ENCODE peak calls at places on chromosomes 12 and 14, in eight cellular contexts. G is skeletal muscle cell, V is epithelial cell of esophagus, N is ovary, C is mesendoderm, M is cardiac muscle cell, E is psoas muscle, W is body of pancreas. A is an unnamed sample.

GRCh38 chr14:28142400-28143015 is 624.1 kb upstream of the FOXG1 start:
- DNase-seq in G (no peak), V (peak), N (no peak), C (peak), M (peak), E (no peak), W (no peak), A (no peak)

GRCh38 chr12:108479364-108480070 is 35.6 kb upstream of the FICD start:
- DNase-seq in G (no peak), V (peak), N (no peak), C (no peak), M (no peak), E (no peak), W (no peak), A (no peak)

GRCh38 chr12:92193846-92194245 is 48.2 kb upstream of the BTG1 start:
- DNase-seq in G (no peak), V (no peak), N (no peak), C (no peak), M (no peak), E (no peak), W (no peak), A (no peak)

GRCh38 chr14:54462048-54462447 is 20.9 kb upstream of the CNIH1 start:
- DNase-seq in G (no peak), V (peak), N (no peak), C (no peak), M (no peak), E (no peak), W (no peak), A (no peak)

GRCh38 chr12:104006929-104007328 is 41.3 kb downstream of the TDG start:
- DNase-seq in G (peak), V (peak), N (no peak), C (no peak), M (no peak), E (no peak), W (no peak), A (peak)

GRCh38 chr12:120276734-120277133 is 11.2 kb upstream of the PXN start:
- DNase-seq in G (no peak), V (peak), N (no peak), C (no peak), M (no peak), E (no peak), W (no peak), A (no peak)

GRCh38 chr12:10528150-10528953 is 22.7 kb downstream of the EIF2S3B start:
- DNase-seq in G (no peak), V (no peak), N (no peak), C (no peak), M (no peak), E (no peak), W (no peak), A (no peak)

GRCh38 chr14:96614528-96614927 is 112.3 kb downstream of the PAPOLA start:
- DNase-seq in G (no peak), V (no peak), N (no peak), C (no peak), M (no peak), E (no peak), W (no peak), A (no peak)

GRCh38 chr12:108297895-108298760 is 41.0 kb downstream of the CMKLR1 start:
- DNase-seq in G (no peak), V (no peak), N (no peak), C (no peak), M (no peak), E (no peak), W (no peak), A (no peak)

GRCh38 chr12:66319266-66319954 is 17.1 kb downstream of the HELB start:
- DNase-seq in G (no peak), V (no peak), N (no peak), C (no peak), M (no peak), E (no peak), W (no peak), A (no peak)

GRCh38 chr14:69880051-69880487 is 853 bp downstream of the SMOC1 start:
- DNase-seq in G (no peak), V (peak), N (no peak), C (peak), M (peak), E (no peak), W (peak), A (no peak)

GRCh38 chr14:93970967-93971634 is 5.3 kb downstream of the ASB2 start:
- DNase-seq in G (no peak), V (no peak), N (no peak), C (no peak), M (no peak), E (no peak), W (no peak), A (no peak)

GRCh38 chr12:103901518-103902173 is 28.6 kb upstream of the HSP90B1 start:
- DNase-seq in G (no peak), V (no peak), N (no peak), C (no peak), M (no peak), E (no peak), W (no peak), A (no peak)

GRCh38 chr12:78035913-78036658 is 205.4 kb downstream of the NAV3 start:
- DNase-seq in G (no peak), V (no peak), N (no peak), C (no peak), M (no peak), E (no peak), W (no peak), A (no peak)

GRCh38 chr14:79585845-79586244 is 625.5 kb downstream of the DIO2 start:
- DNase-seq in G (no peak), V (no peak), N (no peak), C (peak), M (no peak), E (no peak), W (peak), A (peak)

GRCh38 chr12:53967451-53968059 is 5.4 kb upstream of the HOXC11 start:
- DNase-seq in G (no peak), V (no peak), N (no peak), C (no peak), M (no peak), E (no peak), W (no peak), A (no peak)

GRCh38 chr14:100292776-100293461 is 13.3 kb downstream of the SLC25A29 start:
- DNase-seq in G (no peak), V (no peak), N (peak), C (no peak), M (no peak), E (no peak), W (no peak), A (no peak)

GRCh38 chr12:110554184-110554583 is 28.9 kb downstream of the PPTC7 start:
- DNase-seq in G (no peak), V (no peak), N (no peak), C (no peak), M (no peak), E (no peak), W (no peak), A (no peak)

GRCh38 chr12:77888611-77889010 is 57.9 kb downstream of the NAV3 start:
- DNase-seq in G (peak), V (peak), N (no peak), C (no peak), M (no peak), E (no peak), W (peak), A (peak)

GRCh38 chr14:105468621-105469241 is 5.9 kb upstream of the CRIP2 start:
- DNase-seq in G (no peak), V (no peak), N (no peak), C (no peak), M (no peak), E (peak), W (no peak), A (no peak)

GRCh38 chr12:41437578-41437977 is 249.5 kb downstream of the PDZRN4 start:
- DNase-seq in G (no peak), V (no peak), N (no peak), C (no peak), M (no peak), E (no peak), W (no peak), A (no peak)

GRCh38 chr12:57736743-57737466 is 1.6 kb downstream of the AGAP2 start:
- DNase-seq in G (no peak), V (no peak), N (no peak), C (no peak), M (no peak), E (no peak), W (no peak), A (no peak)

GRCh38 chr12:57738661-57739237 is at the start of gene AGAP2:
- DNase-seq in G (no peak), V (no peak), N (no peak), C (peak), M (peak), E (no peak), W (no peak), A (no peak)

GRCh38 chr12:57737467-57738141 is 938 bp downstream of the AGAP2 start:
- DNase-seq in G (no peak), V (no peak), N (no peak), C (no peak), M (peak), E (no peak), W (no peak), A (no peak)

GRCh38 chr12:57739387-57739786 is 845 bp upstream of the AGAP2 start:
- DNase-seq in G (no peak), V (no peak), N (no peak), C (no peak), M (no peak), E (no peak), W (no peak), A (no peak)

DNA sequence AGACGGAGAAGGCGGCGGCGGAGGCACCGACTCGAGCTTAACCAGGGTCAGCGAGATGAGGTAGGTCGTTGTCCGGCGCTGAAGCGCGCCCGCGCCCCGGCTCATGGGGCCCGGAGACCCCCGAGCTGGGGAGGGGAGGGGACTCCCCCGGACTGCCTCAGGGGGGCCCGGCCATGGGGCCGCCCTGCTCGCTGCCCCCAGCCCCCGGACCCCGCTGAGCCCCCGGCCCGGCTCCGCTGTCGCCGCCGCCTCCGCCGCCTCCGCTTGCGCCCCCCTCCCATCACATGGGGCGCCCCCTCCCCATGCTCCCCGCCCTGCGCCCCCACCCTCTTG is 434 bp downstream of the AGAP2 start:
- DNase-seq in G (no peak), V (no peak), N (no peak), C (no peak), M (no peak), E (no peak), W (no peak), A (no peak)
- H3K4me3 ChIP-seq in G (peak), V (no peak), N (peak), C (no peak), M (peak), E (peak), W (no peak), A (no peak)

DNA sequence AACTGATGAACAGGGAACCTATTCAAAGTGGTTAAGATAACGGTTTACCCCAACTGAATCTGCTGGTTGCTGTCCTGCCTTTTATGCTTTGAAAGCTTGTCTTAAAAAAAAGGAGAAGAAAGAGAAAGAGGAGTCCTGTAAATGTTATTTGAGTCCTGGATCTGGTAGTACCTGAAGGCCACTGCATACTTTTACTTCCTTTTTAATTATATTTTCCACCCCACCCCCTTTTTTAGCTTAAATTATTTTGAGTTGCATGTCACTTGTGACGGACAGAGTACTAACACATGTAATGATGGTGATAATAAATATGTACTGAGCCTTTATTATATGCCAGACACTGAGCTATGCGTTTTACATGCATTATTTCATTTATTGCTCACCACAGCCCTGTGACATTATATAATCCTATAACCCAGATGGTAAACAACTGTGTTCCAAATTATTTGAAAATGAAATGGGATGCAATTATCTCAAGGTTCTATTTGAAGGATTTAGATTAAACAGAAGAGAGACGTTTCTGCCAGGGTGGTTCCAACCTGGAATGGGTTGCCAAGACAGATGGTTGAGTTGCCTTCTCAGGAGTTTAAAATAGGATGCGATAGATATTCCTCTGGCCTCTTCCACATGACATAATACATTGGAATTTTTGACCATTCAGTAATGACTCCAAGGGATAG is 2.7 kb upstream of the AMIGO2 start:
- DNase-seq in G (no peak), V (no peak), N (no peak), C (no peak), M (no peak), E (no peak), W (no peak), A (no peak)
- H3K4me3 ChIP-seq in G (no peak), V (no peak), N (no peak), C (no peak), M (no peak), E (no peak), W (no peak), A (no peak)

GRCh38 chr12:8038659-8039114 is 6.2 kb downstream of the FOXJ2 start:
- DNase-seq in G (peak), V (peak), N (no peak), C (peak), M (peak), E (peak), W (peak), A (no peak)
- H3K4me3 ChIP-seq in G (peak), V (peak), N (peak), C (no peak), M (peak), E (peak), W (no peak), A (peak)

GRCh38 chr14:49969961-49970360 is 77.1 kb downstream of the ARF6 start:
- DNase-seq in G (no peak), V (no peak), N (no peak), C (no peak), M (no peak), E (no peak), W (no peak), A (no peak)
- H3K4me3 ChIP-seq in G (no peak), V (no peak), N (no peak), C (no peak), M (no peak), E (no peak), W (no peak), A (no peak)